ENCODE peak calls at places on chromosomes 2 and 18, in four cellular contexts. One of them, this sample, is unnamed.
A peak's percentile ranks its signal among the peaks of the same experiment; 100 is the strongest.

GRCh38 chr2:149346272-149346671 is 15.9 kb downstream of the LYPD6 start:
- DNase-seq in K562: no peak
- DNase-seq in transverse colon: no peak
- DNase-seq in HCT116: no peak
- DNase-seq in this sample: no peak

GRCh38 chr18:48790226-48790863 is 160.4 kb downstream of the SMAD7 start:
- DNase-seq in HCT116: peak; percentile 47
- DNase-seq in transverse colon: no peak
- DNase-seq in K562: no peak
- DNase-seq in this sample: peak; percentile 77

GRCh38 chr18:56284319-56284718 is 354.1 kb downstream of the TXNL1 start:
- DNase-seq in transverse colon: no peak
- DNase-seq in HCT116: no peak
- DNase-seq in K562: no peak
- DNase-seq in this sample: no peak

GRCh38 chr2:217938038-217938437 is 64.8 kb downstream of the TNS1 start:
- DNase-seq in transverse colon: no peak
- DNase-seq in K562: no peak
- DNase-seq in HCT116: no peak
- DNase-seq in this sample: no peak

GRCh38 chr18:6120820-6121279 is 225.5 kb upstream of the TMEM200C start:
- DNase-seq in K562: no peak
- DNase-seq in transverse colon: no peak
- DNase-seq in HCT116: no peak
- DNase-seq in this sample: no peak

GRCh38 chr2:221574231-221574570 is 2.1 kb upstream of the EPHA4 start:
- DNase-seq in K562: no peak
- DNase-seq in HCT116: no peak
- DNase-seq in transverse colon: no peak
- DNase-seq in this sample: no peak

GRCh38 chr2:200454839-200455801 is 54.7 kb downstream of the KCTD18 start:
- DNase-seq in K562: no peak
- DNase-seq in transverse colon: no peak
- DNase-seq in HCT116: peak; percentile 28
- DNase-seq in this sample: no peak

GRCh38 chr2:231568785-231569435 is 23.8 kb upstream of the TEX44 start:
- DNase-seq in transverse colon: no peak
- DNase-seq in K562: no peak
- DNase-seq in HCT116: no peak
- DNase-seq in this sample: no peak

GRCh38 chr2:24007693-24008092 is 2.2 kb upstream of the MFSD2B start:
- DNase-seq in K562: no peak
- DNase-seq in HCT116: no peak
- DNase-seq in transverse colon: no peak
- DNase-seq in this sample: no peak

GRCh38 chr2:144505245-144505801 is 14.6 kb downstream of the ZEB2 start:
- DNase-seq in transverse colon: no peak
- DNase-seq in HCT116: no peak
- DNase-seq in K562: no peak
- DNase-seq in this sample: no peak

GRCh38 chr2:10926191-10926830 is 14.6 kb downstream of the KCNF1 start:
- DNase-seq in K562: no peak
- DNase-seq in HCT116: no peak
- DNase-seq in transverse colon: no peak
- DNase-seq in this sample: peak; percentile 48

GRCh38 chr2:740446-741293 is 63.5 kb upstream of the TMEM18 start:
- DNase-seq in K562: peak; percentile 81
- DNase-seq in HCT116: peak; percentile 91
- DNase-seq in transverse colon: peak; percentile 85
- DNase-seq in this sample: peak; percentile 80

GRCh38 chr2:73981081-73981968 is 3.4 kb upstream of the TET3 start:
- DNase-seq in transverse colon: peak; percentile 56
- DNase-seq in HCT116: peak; percentile 22
- DNase-seq in K562: peak; percentile 79
- DNase-seq in this sample: peak; percentile 87

GRCh38 chr2:239150125-239151011 is 250.5 kb downstream of the HDAC4 start:
- DNase-seq in K562: no peak
- DNase-seq in HCT116: no peak
- DNase-seq in transverse colon: no peak
- DNase-seq in this sample: peak; percentile 67

GRCh38 chr2:112701092-112701491 is 19.7 kb upstream of the NT5DC4 start:
- DNase-seq in K562: no peak
- DNase-seq in HCT116: no peak
- DNase-seq in transverse colon: no peak
- DNase-seq in this sample: no peak

GRCh38 chr18:36139251-36139650 is 9.6 kb downstream of the ELP2 start:
- DNase-seq in HCT116: no peak
- DNase-seq in K562: no peak
- DNase-seq in transverse colon: no peak
- DNase-seq in this sample: no peak

GRCh38 chr2:238290715-238291549 is 2.5 kb upstream of the PER2 start:
- DNase-seq in HCT116: no peak
- DNase-seq in transverse colon: peak; percentile 38
- DNase-seq in K562: no peak
- DNase-seq in this sample: peak; percentile 73

GRCh38 chr2:86704482-86704971 is 15.6 kb upstream of the RMND5A start:
- DNase-seq in transverse colon: peak; percentile 75
- DNase-seq in HCT116: peak; percentile 75
- DNase-seq in K562: no peak
- DNase-seq in this sample: no peak

GRCh38 chr2:55871637-55872036 is 51.9 kb downstream of the EFEMP1 start:
- DNase-seq in transverse colon: no peak
- DNase-seq in HCT116: no peak
- DNase-seq in K562: no peak
- DNase-seq in this sample: no peak

GRCh38 chr2:182666674-182667320 is 49.3 kb upstream of the DNAJC10 start:
- DNase-seq in transverse colon: no peak
- DNase-seq in K562: peak; percentile 39
- DNase-seq in HCT116: peak; percentile 18
- DNase-seq in this sample: no peak

GRCh38 chr2:214989187-214989586 is 149.2 kb downstream of the ABCA12 start:
- DNase-seq in HCT116: no peak
- DNase-seq in transverse colon: no peak
- DNase-seq in K562: no peak
- DNase-seq in this sample: no peak

GRCh38 chr2:11833601-11834000 is 87.2 kb downstream of the LPIN1 start:
- DNase-seq in K562: no peak
- DNase-seq in transverse colon: no peak
- DNase-seq in HCT116: no peak
- DNase-seq in this sample: no peak

GRCh38 chr2:20573611-20574422 is 77.1 kb downstream of the HS1BP3 start:
- DNase-seq in transverse colon: peak; percentile 33
- DNase-seq in HCT116: no peak
- DNase-seq in K562: no peak
- DNase-seq in this sample: no peak

GRCh38 chr2:27798948-27799645 is 27.6 kb downstream of the MRPL33 start:
- DNase-seq in transverse colon: peak; percentile 18
- DNase-seq in HCT116: peak; percentile 89
- DNase-seq in K562: no peak
- DNase-seq in this sample: no peak

GRCh38 chr2:172087191-172087779 is 2.0 kb downstream of the DLX1 start:
- DNase-seq in K562: no peak
- DNase-seq in HCT116: no peak
- DNase-seq in transverse colon: no peak
- DNase-seq in this sample: no peak

GRCh38 chr2:172084734-172085459 is 410 bp upstream of the DLX1 start:
- DNase-seq in HCT116: peak; percentile 74
- DNase-seq in transverse colon: peak; percentile 69
- DNase-seq in K562: peak; percentile 94
- DNase-seq in this sample: peak; percentile 88

GRCh38 chr2:172085460-172086159 is at the start of gene DLX1:
- DNase-seq in HCT116: no peak
- DNase-seq in transverse colon: no peak
- DNase-seq in K562: peak; percentile 50
- DNase-seq in this sample: peak; percentile 79

GRCh38 chr2:172087780-172088244 is 2.5 kb downstream of the DLX1 start:
- DNase-seq in HCT116: no peak
- DNase-seq in K562: no peak
- DNase-seq in transverse colon: no peak
- DNase-seq in this sample: no peak

DNA sequence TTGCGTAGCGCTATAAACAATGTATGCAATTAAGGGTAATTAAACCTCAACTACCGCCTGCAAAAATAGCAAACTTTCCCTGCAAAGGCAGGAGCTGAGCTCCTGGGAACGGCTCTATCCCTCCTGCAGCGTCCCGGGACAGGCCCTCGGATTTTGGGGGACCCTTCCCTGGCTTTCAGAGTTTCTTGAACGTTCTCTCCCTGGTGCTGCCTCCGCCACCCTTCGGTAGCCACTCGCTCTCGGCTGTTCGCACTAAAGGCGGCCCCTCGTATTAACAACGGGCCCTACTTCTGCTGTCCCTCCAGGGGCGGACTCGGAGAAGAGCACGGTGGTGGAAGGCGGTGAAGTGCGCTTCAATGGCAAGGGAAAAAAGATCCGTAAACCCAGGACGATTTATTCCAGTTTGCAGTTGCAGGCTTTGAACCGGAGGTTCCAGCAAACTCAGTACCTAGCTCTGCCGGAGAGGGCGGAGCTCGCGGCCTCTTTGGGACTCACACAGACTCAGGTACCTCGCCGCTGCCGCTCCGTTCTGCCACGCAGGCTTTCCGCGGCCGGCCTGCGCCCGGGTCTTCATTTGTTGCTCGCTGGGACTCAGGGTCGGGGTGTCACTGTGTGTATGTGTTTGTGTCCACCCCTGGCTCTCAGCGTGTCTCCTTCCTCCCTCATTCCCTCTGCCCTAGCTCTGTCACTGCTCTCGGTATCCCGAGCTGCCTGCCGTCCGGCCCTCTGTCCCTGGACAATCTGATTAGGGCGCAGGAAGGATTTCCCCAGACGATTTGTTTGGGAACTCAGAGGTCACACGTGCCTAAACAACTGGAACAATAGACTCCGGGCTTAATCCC is 1.3 kb downstream of the DLX1 start:
- DNase-seq in transverse colon: peak; percentile 44
- DNase-seq in K562: no peak
- DNase-seq in HCT116: no peak
- DNase-seq in this sample: peak; percentile 84
- TF ChIP-seq CTCF in transverse colon: peak; percentile 24
- TF ChIP-seq CTCF in K562: no peak
- TF ChIP-seq CTCF in HCT116: no peak
- TF ChIP-seq CTCF in this sample: no peak

DNA sequence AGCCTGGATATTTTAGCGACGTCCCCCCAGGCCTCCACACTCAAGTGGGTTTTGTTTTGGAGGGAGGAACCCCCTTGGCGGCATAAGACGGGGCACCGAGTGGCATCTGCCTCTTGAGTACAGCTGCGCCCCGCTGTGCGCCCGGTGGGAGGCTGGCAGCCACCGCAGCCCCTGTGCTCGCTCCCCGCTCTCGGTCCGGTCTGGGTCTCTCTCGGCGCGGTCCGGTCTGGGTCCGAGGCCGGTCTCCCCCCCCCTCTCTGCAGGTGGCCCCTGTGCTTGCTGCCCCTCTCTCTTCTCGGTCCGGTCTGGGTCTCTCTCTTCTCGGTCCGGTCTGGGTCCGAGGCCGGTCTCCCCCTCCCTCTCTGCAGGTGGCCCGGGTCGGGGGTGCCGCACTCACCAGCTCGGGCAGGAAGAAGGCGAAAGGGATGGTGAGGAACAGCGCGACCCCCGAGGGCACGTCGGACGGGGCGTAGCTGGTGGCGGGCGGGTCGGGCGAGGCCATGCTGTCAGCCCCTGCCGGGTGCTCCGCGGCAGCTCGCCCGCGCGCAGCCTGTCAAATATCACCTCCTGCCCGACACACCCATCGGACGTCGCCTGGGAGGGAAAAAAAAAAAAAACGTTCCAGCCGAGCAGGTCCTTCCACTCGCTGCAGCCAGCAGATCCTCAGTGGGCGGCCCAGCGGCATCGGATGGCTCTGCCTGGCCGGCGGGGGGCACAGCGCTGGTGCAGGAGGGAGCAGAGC is at the start of gene MALL:
- DNase-seq in HCT116: peak; percentile 60
- DNase-seq in K562: no peak
- DNase-seq in transverse colon: peak; percentile 74
- DNase-seq in this sample: no peak
- TF ChIP-seq POLR2A in HCT116: no peak
- TF ChIP-seq POLR2A in K562: no peak
- TF ChIP-seq POLR2A in transverse colon: peak; percentile 84
- TF ChIP-seq POLR2A in this sample: no peak

GRCh38 chr2:179931502-179931901 is 70.1 kb upstream of the ZNF385B start:
- DNase-seq in transverse colon: no peak
- DNase-seq in K562: no peak
- DNase-seq in HCT116: no peak
- DNase-seq in this sample: no peak

GRCh38 chr2:179939282-179939681 is 67.8 kb downstream of the CWC22 start:
- DNase-seq in HCT116: no peak
- DNase-seq in K562: no peak
- DNase-seq in transverse colon: no peak
- DNase-seq in this sample: no peak

GRCh38 chr2:179932786-179933185 is 71.4 kb upstream of the ZNF385B start:
- DNase-seq in transverse colon: no peak
- DNase-seq in HCT116: no peak
- DNase-seq in K562: no peak
- DNase-seq in this sample: no peak

GRCh38 chr2:179938026-179938425 is 69.1 kb downstream of the CWC22 start:
- DNase-seq in transverse colon: no peak
- DNase-seq in HCT116: no peak
- DNase-seq in K562: no peak
- DNase-seq in this sample: no peak

GRCh38 chr2:179936654-179937053 is 70.4 kb downstream of the CWC22 start:
- DNase-seq in transverse colon: peak; percentile 29
- DNase-seq in HCT116: peak; percentile 29
- DNase-seq in K562: peak; percentile 51
- DNase-seq in this sample: no peak
- TF ChIP-seq CTCF in transverse colon: peak; percentile 41
- TF ChIP-seq CTCF in HCT116: peak; percentile 80
- TF ChIP-seq CTCF in K562: peak; percentile 67
- TF ChIP-seq CTCF in this sample: peak; percentile 34

GRCh38 chr2:209970711-209971110 is 31.7 kb upstream of the RPE start:
- DNase-seq in HCT116: no peak
- DNase-seq in transverse colon: no peak
- DNase-seq in K562: no peak
- DNase-seq in this sample: no peak

GRCh38 chr2:209974566-209974965 is 27.9 kb upstream of the RPE start:
- DNase-seq in K562: no peak
- DNase-seq in HCT116: no peak
- DNase-seq in transverse colon: no peak
- DNase-seq in this sample: no peak

GRCh38 chr2:209970271-209970670 is 32.2 kb upstream of the RPE start:
- DNase-seq in transverse colon: no peak
- DNase-seq in K562: no peak
- DNase-seq in HCT116: no peak
- DNase-seq in this sample: no peak

GRCh38 chr2:209976698-209977385 is 25.6 kb upstream of the RPE start:
- DNase-seq in K562: no peak
- DNase-seq in HCT116: no peak
- DNase-seq in transverse colon: no peak
- DNase-seq in this sample: no peak

DNA sequence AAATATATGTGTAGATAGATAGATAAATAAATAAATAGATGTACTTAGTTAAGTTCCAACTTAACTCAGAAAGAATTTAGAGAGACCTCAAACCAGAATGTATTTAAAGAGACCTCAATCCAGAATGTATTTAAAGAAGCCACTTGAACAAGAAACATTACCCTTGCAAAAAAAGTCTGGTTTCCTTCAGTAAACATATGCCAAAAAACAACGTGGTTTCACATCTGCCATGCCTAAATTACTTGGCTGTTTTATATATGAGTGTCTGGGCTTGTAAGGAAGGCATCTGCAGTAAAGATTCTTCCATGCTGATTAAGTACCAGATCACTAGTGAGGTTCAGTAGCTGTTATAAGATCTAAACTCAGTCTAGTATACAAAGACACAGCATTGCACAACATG is 29.1 kb upstream of the RPE start:
- DNase-seq in transverse colon: no peak
- DNase-seq in K562: no peak
- DNase-seq in HCT116: no peak
- DNase-seq in this sample: no peak
- TF ChIP-seq POLR2A in transverse colon: no peak
- TF ChIP-seq POLR2A in K562: no peak
- TF ChIP-seq POLR2A in HCT116: no peak
- TF ChIP-seq POLR2A in this sample: no peak

This sample was measured in spleen.